ENCODE peak calls at places on chromosomes 12 and 14, in eight cellular contexts. One of them, this sample, is unnamed. For H3K9me3, the result is how much of the 10 kb centered on the place peaks cover.

GRCh38 chr12:43291516-43291915 is 260.5 kb downstream of the ADAMTS20 start:
- DNase-seq in sigmoid colon: no peak
- DNase-seq in H1: no peak
- DNase-seq in mucosa of descending colon: no peak
- DNase-seq in heart left ventricle: no peak
- DNase-seq in gastrocnemius medialis: no peak
- DNase-seq in tibial artery: no peak
- DNase-seq in aorta: no peak
- DNase-seq in this sample: no peak

GRCh38 chr14:22852940-22853767 is 16.8 kb downstream of the MMP14 start:
- DNase-seq in sigmoid colon: peak
- DNase-seq in H1: no peak
- DNase-seq in mucosa of descending colon: peak
- DNase-seq in heart left ventricle: peak
- DNase-seq in gastrocnemius medialis: peak
- DNase-seq in tibial artery: peak
- DNase-seq in aorta: peak
- DNase-seq in this sample: peak

GRCh38 chr12:47097276-47097896 is 17.6 kb upstream of the AMIGO2 start:
- DNase-seq in sigmoid colon: no peak
- DNase-seq in H1: no peak
- DNase-seq in mucosa of descending colon: no peak
- DNase-seq in heart left ventricle: no peak
- DNase-seq in gastrocnemius medialis: no peak
- DNase-seq in tibial artery: no peak
- DNase-seq in aorta: no peak
- DNase-seq in this sample: no peak

GRCh38 chr14:96633096-96633495 is 130.9 kb downstream of the PAPOLA start:
- DNase-seq in sigmoid colon: no peak
- DNase-seq in H1: no peak
- DNase-seq in mucosa of descending colon: no peak
- DNase-seq in heart left ventricle: no peak
- DNase-seq in gastrocnemius medialis: no peak
- DNase-seq in tibial artery: no peak
- DNase-seq in aorta: no peak
- DNase-seq in this sample: no peak

GRCh38 chr14:81001447-81001846 is 46.0 kb downstream of the TSHR start:
- DNase-seq in sigmoid colon: no peak
- DNase-seq in H1: no peak
- DNase-seq in mucosa of descending colon: no peak
- DNase-seq in heart left ventricle: no peak
- DNase-seq in gastrocnemius medialis: no peak
- DNase-seq in tibial artery: no peak
- DNase-seq in aorta: no peak
- DNase-seq in this sample: no peak

GRCh38 chr14:102125546-102125945 is 14.2 kb upstream of the WDR20 start:
- DNase-seq in sigmoid colon: no peak
- DNase-seq in H1: no peak
- DNase-seq in mucosa of descending colon: no peak
- DNase-seq in heart left ventricle: no peak
- DNase-seq in gastrocnemius medialis: no peak
- DNase-seq in tibial artery: no peak
- DNase-seq in aorta: no peak
- DNase-seq in this sample: no peak

GRCh38 chr12:114685869-114686268 is 1.9 kb upstream of the TBX3 start:
- DNase-seq in sigmoid colon: no peak
- DNase-seq in H1: no peak
- DNase-seq in mucosa of descending colon: no peak
- DNase-seq in heart left ventricle: no peak
- DNase-seq in gastrocnemius medialis: no peak
- DNase-seq in tibial artery: no peak
- DNase-seq in aorta: no peak
- DNase-seq in this sample: no peak

GRCh38 chr12:18589316-18589715 is 148.5 kb downstream of the PLCZ1 start:
- DNase-seq in sigmoid colon: no peak
- DNase-seq in H1: no peak
- DNase-seq in mucosa of descending colon: no peak
- DNase-seq in heart left ventricle: no peak
- DNase-seq in gastrocnemius medialis: no peak
- DNase-seq in tibial artery: no peak
- DNase-seq in aorta: no peak
- DNase-seq in this sample: no peak

GRCh38 chr12:52193991-52194390 is 2.2 kb upstream of the KRT80 start:
- DNase-seq in sigmoid colon: no peak
- DNase-seq in H1: no peak
- DNase-seq in mucosa of descending colon: no peak
- DNase-seq in heart left ventricle: no peak
- DNase-seq in gastrocnemius medialis: no peak
- DNase-seq in tibial artery: no peak
- DNase-seq in aorta: no peak
- DNase-seq in this sample: no peak

GRCh38 chr12:132772551-132772950 is 10.9 kb upstream of the ANKLE2 start:
- DNase-seq in sigmoid colon: no peak
- DNase-seq in H1: no peak
- DNase-seq in mucosa of descending colon: no peak
- DNase-seq in heart left ventricle: peak
- DNase-seq in gastrocnemius medialis: no peak
- DNase-seq in tibial artery: no peak
- DNase-seq in aorta: no peak
- DNase-seq in this sample: no peak

GRCh38 chr12:94644622-94645021 is 5.7 kb downstream of the TMCC3 start:
- DNase-seq in sigmoid colon: no peak
- DNase-seq in H1: no peak
- DNase-seq in mucosa of descending colon: no peak
- DNase-seq in heart left ventricle: no peak
- DNase-seq in gastrocnemius medialis: peak
- DNase-seq in tibial artery: no peak
- DNase-seq in aorta: no peak
- DNase-seq in this sample: no peak

GRCh38 chr12:85575115-85576096 is 260.8 kb downstream of the RASSF9 start:
- DNase-seq in sigmoid colon: no peak
- DNase-seq in H1: no peak
- DNase-seq in mucosa of descending colon: peak
- DNase-seq in heart left ventricle: peak
- DNase-seq in gastrocnemius medialis: peak
- DNase-seq in tibial artery: no peak
- DNase-seq in aorta: no peak
- DNase-seq in this sample: no peak

GRCh38 chr12:131732996-131733615 is 22.2 kb downstream of the SFSWAP start:
- DNase-seq in sigmoid colon: no peak
- DNase-seq in H1: no peak
- DNase-seq in mucosa of descending colon: no peak
- DNase-seq in heart left ventricle: no peak
- DNase-seq in gastrocnemius medialis: no peak
- DNase-seq in tibial artery: no peak
- DNase-seq in aorta: no peak
- DNase-seq in this sample: no peak

GRCh38 chr14:68775614-68776126 is 17.2 kb downstream of the ZFP36L1 start:
- DNase-seq in sigmoid colon: peak
- DNase-seq in H1: no peak
- DNase-seq in mucosa of descending colon: no peak
- DNase-seq in heart left ventricle: peak
- DNase-seq in gastrocnemius medialis: no peak
- DNase-seq in tibial artery: no peak
- DNase-seq in aorta: peak
- DNase-seq in this sample: no peak

GRCh38 chr12:43237238-43237879 is 314.6 kb downstream of the ADAMTS20 start:
- DNase-seq in sigmoid colon: no peak
- DNase-seq in H1: no peak
- DNase-seq in mucosa of descending colon: no peak
- DNase-seq in heart left ventricle: no peak
- DNase-seq in gastrocnemius medialis: no peak
- DNase-seq in tibial artery: no peak
- DNase-seq in aorta: no peak
- DNase-seq in this sample: no peak

GRCh38 chr14:95275507-95275906 is 44.2 kb downstream of the CLMN start:
- DNase-seq in sigmoid colon: no peak
- DNase-seq in H1: no peak
- DNase-seq in mucosa of descending colon: no peak
- DNase-seq in heart left ventricle: no peak
- DNase-seq in gastrocnemius medialis: no peak
- DNase-seq in tibial artery: no peak
- DNase-seq in aorta: no peak
- DNase-seq in this sample: no peak

GRCh38 chr12:123363385-123363742 is 1.3 kb downstream of the SBNO1 start:
- DNase-seq in sigmoid colon: no peak
- DNase-seq in H1: no peak
- DNase-seq in mucosa of descending colon: peak
- DNase-seq in heart left ventricle: no peak
- DNase-seq in gastrocnemius medialis: no peak
- DNase-seq in tibial artery: no peak
- DNase-seq in aorta: no peak
- DNase-seq in this sample: no peak

GRCh38 chr12:51590347-51591019 is 550 bp upstream of the SCN8A start:
- DNase-seq in sigmoid colon: no peak
- DNase-seq in H1: peak
- DNase-seq in mucosa of descending colon: peak
- DNase-seq in heart left ventricle: peak
- DNase-seq in gastrocnemius medialis: no peak
- DNase-seq in tibial artery: no peak
- DNase-seq in aorta: peak
- DNase-seq in this sample: no peak

DNA sequence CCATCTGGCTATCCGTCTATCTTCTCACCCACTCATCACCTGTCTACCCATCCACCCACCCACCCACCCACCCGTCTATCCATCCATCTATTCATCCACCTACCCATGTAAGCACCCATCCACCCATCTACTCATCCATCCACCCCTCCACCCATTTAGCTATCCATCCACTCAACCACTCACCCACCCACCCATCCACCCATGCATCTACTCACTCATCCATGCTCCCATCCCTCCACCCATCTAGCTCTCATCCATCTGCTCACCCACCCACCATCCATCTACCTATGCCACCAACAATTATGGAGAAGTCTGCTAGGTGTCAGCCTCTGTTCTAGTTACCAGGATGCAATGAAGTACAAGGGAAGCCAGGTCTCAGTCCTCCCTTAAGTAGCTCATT is 11.1 kb downstream of the TNFAIP2 start:
- DNase-seq in sigmoid colon: no peak
- DNase-seq in H1: no peak
- DNase-seq in mucosa of descending colon: no peak
- DNase-seq in heart left ventricle: no peak
- DNase-seq in gastrocnemius medialis: no peak
- DNase-seq in tibial artery: no peak
- DNase-seq in aorta: no peak
- DNase-seq in this sample: no peak
- H3K9me3 ChIP-seq in sigmoid colon: under half
- H3K9me3 ChIP-seq in H1: under half
- H3K9me3 ChIP-seq in mucosa of descending colon: under half
- H3K9me3 ChIP-seq in heart left ventricle: under half
- H3K9me3 ChIP-seq in gastrocnemius medialis: under half
- H3K9me3 ChIP-seq in tibial artery: under half
- H3K9me3 ChIP-seq in aorta: under half
- H3K9me3 ChIP-seq in this sample: under half

DNA sequence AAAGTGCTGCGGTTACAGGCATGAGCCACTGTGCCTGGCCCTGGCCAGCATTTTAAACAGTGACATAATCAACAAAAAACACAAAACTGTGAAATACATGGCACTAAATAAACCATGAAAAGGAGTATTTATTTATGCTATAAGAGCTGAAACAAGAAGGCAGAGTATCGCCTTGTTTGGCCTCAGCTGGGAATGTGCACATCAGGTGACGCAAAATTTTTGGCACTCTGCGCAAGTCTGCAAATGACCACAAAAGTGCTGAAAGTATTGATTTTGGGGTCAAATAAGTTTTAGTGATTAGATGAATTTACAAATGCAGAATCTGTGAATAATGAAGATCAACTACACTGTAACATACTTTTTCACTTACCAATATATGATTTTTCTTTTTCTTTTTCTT is 36.6 kb upstream of the NFKBIA start:
- DNase-seq in sigmoid colon: no peak
- DNase-seq in H1: no peak
- DNase-seq in mucosa of descending colon: no peak
- DNase-seq in heart left ventricle: no peak
- DNase-seq in gastrocnemius medialis: no peak
- DNase-seq in tibial artery: no peak
- DNase-seq in aorta: no peak
- DNase-seq in this sample: no peak
- H3K9me3 ChIP-seq in sigmoid colon: under half
- H3K9me3 ChIP-seq in H1: under half
- H3K9me3 ChIP-seq in mucosa of descending colon: under half
- H3K9me3 ChIP-seq in heart left ventricle: under half
- H3K9me3 ChIP-seq in gastrocnemius medialis: under half
- H3K9me3 ChIP-seq in tibial artery: under half
- H3K9me3 ChIP-seq in aorta: under half
- H3K9me3 ChIP-seq in this sample: under half

DNA sequence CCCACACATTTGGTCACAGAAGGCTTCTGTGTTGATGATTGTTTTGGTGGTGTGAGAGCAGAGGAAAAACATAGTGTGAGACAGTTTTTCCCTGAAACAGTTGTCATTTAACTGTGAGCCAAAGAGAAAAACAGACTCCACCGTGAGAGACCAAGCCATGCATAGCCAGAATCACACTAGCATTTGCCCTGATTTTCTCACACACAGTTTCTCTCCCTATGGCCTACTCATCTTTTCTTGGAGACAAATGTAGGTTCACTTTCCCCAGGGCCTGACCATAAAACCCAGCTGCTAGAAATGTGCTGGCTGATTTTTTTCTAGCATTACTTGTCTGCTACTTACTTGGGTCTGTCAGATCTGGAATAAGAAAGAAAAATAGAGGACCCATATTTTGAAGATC is 91.3 kb upstream of the FLRT2 start:
- DNase-seq in sigmoid colon: no peak
- DNase-seq in H1: no peak
- DNase-seq in mucosa of descending colon: no peak
- DNase-seq in heart left ventricle: no peak
- DNase-seq in gastrocnemius medialis: no peak
- DNase-seq in tibial artery: no peak
- DNase-seq in aorta: no peak
- DNase-seq in this sample: no peak
- H3K9me3 ChIP-seq in sigmoid colon: under half
- H3K9me3 ChIP-seq in H1: under half
- H3K9me3 ChIP-seq in mucosa of descending colon: under half
- H3K9me3 ChIP-seq in heart left ventricle: under half
- H3K9me3 ChIP-seq in gastrocnemius medialis: under half
- H3K9me3 ChIP-seq in tibial artery: under half
- H3K9me3 ChIP-seq in aorta: under half
- H3K9me3 ChIP-seq in this sample: under half

DNA sequence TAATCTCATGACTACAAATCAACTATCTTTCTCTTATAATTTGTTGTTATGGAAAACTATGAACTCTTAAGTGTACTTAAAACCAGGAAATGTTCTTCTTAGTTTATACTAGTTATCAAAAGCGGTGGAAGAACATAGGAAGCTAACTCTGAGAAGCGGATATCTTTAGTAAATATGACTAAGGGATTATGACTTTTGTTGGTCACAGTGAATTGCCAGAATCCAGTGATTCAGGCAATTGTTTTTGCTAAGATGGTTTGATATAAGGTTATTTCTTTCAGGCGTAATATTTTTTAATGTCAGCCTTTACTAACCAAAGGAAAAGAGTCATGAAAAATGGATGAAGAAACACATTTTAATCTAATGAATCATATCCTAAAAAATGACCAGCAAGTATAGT is 473.5 kb downstream of the FOXG1 start:
- DNase-seq in sigmoid colon: no peak
- DNase-seq in H1: no peak
- DNase-seq in mucosa of descending colon: no peak
- DNase-seq in heart left ventricle: no peak
- DNase-seq in gastrocnemius medialis: no peak
- DNase-seq in tibial artery: no peak
- DNase-seq in aorta: no peak
- DNase-seq in this sample: no peak
- H3K9me3 ChIP-seq in sigmoid colon: under half
- H3K9me3 ChIP-seq in H1: under half
- H3K9me3 ChIP-seq in mucosa of descending colon: under half
- H3K9me3 ChIP-seq in heart left ventricle: under half
- H3K9me3 ChIP-seq in gastrocnemius medialis: under half
- H3K9me3 ChIP-seq in tibial artery: under half
- H3K9me3 ChIP-seq in aorta: under half
- H3K9me3 ChIP-seq in this sample: under half

This sample was measured in lung.